ENCODE peak calls at places on chromosome 13, in five cellular contexts. B, K, S, Y and R are unnamed samples.

GRCh38 chr13:76852991-76853390 is 33.2 kb downstream of the KCTD12 start:
- DNase-seq in B (peak; percentile 74), K (no peak), S (no peak), Y (peak; percentile 16), R (no peak)

GRCh38 chr13:42333613-42334328 is 61.8 kb downstream of the AKAP11 start:
- DNase-seq in B (peak; percentile 67), K (no peak), S (no peak), Y (no peak), R (peak; percentile 55)

GRCh38 chr13:79407349-79407979 is 1.4 kb upstream of the RBM26 start:
- DNase-seq in B (no peak), K (no peak), S (no peak), Y (no peak), R (no peak)

GRCh38 chr13:65808061-65808460 is 1422.1 kb downstream of the PCDH9 start:
- DNase-seq in B (peak; percentile 42), K (no peak), S (no peak), Y (no peak), R (no peak)

GRCh38 chr13:37485766-37486165 is 112.8 kb downstream of the POSTN start:
- DNase-seq in B (peak; percentile 46), K (no peak), S (no peak), Y (no peak), R (no peak)

GRCh38 chr13:98265669-98266551 is 88.8 kb upstream of the RNF113B start:
- DNase-seq in B (no peak), K (no peak), S (no peak), Y (no peak), R (no peak)

GRCh38 chr13:37618554-37618953 is 20.0 kb upstream of the POSTN start:
- DNase-seq in B (peak; percentile 84), K (no peak), S (no peak), Y (no peak), R (no peak)

GRCh38 chr13:32121316-32121715 is 89.7 kb downstream of the FRY start:
- DNase-seq in B (no peak), K (no peak), S (no peak), Y (no peak), R (no peak)

GRCh38 chr13:113117956-113118327 is 4.7 kb upstream of the F10 start:
- DNase-seq in B (no peak), K (no peak), S (no peak), Y (no peak), R (no peak)

GRCh38 chr13:101127741-101128353 is 288.5 kb downstream of the NALCN start:
- DNase-seq in B (peak; percentile 67), K (peak; percentile 13), S (no peak), Y (no peak), R (no peak)

GRCh38 chr13:53782400-53783030 is 753.9 kb downstream of the OLFM4 start:
- DNase-seq in B (peak; percentile 66), K (no peak), S (no peak), Y (no peak), R (peak; percentile 1)

GRCh38 chr13:86986448-86986847 is 684.7 kb upstream of the SLITRK5 start:
- DNase-seq in B (no peak), K (no peak), S (no peak), Y (no peak), R (no peak)

GRCh38 chr13:30908416-30908980 is 2.4 kb downstream of the MEDAG start:
- DNase-seq in B (peak; percentile 91), K (no peak), S (no peak), Y (peak; percentile 71), R (no peak)

GRCh38 chr13:73521291-73521626 is 462.5 kb downstream of the KLF5 start:
- DNase-seq in B (no peak), K (no peak), S (no peak), Y (no peak), R (no peak)

GRCh38 chr13:108915095-108915633 is 285.8 kb downstream of the MYO16 start:
- DNase-seq in B (peak; percentile 71), K (peak; percentile 27), S (no peak), Y (no peak), R (no peak)

GRCh38 chr13:41077475-41077874 is 16.2 kb downstream of the WBP4 start:
- DNase-seq in B (no peak), K (no peak), S (no peak), Y (no peak), R (no peak)

GRCh38 chr13:20828540-20829364 is 55.0 kb upstream of the EEF1AKMT1 start:
- DNase-seq in B (peak; percentile 72), K (no peak), S (no peak), Y (no peak), R (peak; percentile 27)

GRCh38 chr13:97493471-97493870 is 59.5 kb downstream of the RAP2A start:
- DNase-seq in B (peak; percentile 45), K (no peak), S (no peak), Y (no peak), R (no peak)

GRCh38 chr13:28329395-28330158 is 165.4 kb downstream of the FLT1 start:
- DNase-seq in B (peak; percentile 98), K (peak; percentile 78), S (peak; percentile 13), Y (peak; percentile 22), R (no peak)

GRCh38 chr13:35822666-35823065 is 308.5 kb downstream of the DCLK1 start:
- DNase-seq in B (no peak), K (no peak), S (no peak), Y (no peak), R (no peak)

GRCh38 chr13:22454586-22454985 is 726.2 kb upstream of the SGCG start:
- DNase-seq in B (no peak), K (no peak), S (no peak), Y (no peak), R (no peak)

GRCh38 chr13:30696278-30697176 is 38.8 kb upstream of the ALOX5AP start:
- DNase-seq in B (no peak), K (no peak), S (no peak), Y (no peak), R (no peak)

GRCh38 chr13:27132538-27132937 is 39.1 kb downstream of the USP12 start:
- DNase-seq in B (no peak), K (no peak), S (no peak), Y (no peak), R (peak; percentile 60)

GRCh38 chr13:21175656-21176194 is 627 bp downstream of the SKA3 start:
- DNase-seq in B (peak; percentile 42), K (no peak), S (no peak), Y (no peak), R (no peak)

DNA sequence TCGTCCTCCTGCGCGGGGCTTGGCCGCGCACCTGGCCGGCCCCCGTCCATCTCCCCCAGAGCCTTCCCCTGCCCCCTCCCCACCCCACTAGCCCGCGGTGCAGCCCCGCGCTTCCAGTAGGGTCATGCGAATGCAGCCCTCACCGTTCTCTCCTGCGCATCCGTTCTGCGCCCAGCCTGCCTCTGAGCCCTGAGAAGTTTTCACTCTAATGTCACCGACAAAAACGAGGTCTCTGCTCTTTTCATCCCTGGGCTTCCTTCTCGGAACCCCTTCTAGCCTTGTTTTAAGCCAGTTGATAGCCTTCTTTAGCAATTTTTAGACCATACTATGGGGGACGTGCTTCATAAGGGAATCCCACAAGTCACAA is 97.4 kb downstream of the ATP8A2 start:
- DNase-seq in B (no peak), K (no peak), S (no peak), Y (no peak), R (no peak)
- H3K4me3 ChIP-seq in B (no peak overlapping the region), K (peak overlapping the region; percentile 45), S (no peak overlapping the region), Y (no peak overlapping the region), R (no peak overlapping the region)

DNA sequence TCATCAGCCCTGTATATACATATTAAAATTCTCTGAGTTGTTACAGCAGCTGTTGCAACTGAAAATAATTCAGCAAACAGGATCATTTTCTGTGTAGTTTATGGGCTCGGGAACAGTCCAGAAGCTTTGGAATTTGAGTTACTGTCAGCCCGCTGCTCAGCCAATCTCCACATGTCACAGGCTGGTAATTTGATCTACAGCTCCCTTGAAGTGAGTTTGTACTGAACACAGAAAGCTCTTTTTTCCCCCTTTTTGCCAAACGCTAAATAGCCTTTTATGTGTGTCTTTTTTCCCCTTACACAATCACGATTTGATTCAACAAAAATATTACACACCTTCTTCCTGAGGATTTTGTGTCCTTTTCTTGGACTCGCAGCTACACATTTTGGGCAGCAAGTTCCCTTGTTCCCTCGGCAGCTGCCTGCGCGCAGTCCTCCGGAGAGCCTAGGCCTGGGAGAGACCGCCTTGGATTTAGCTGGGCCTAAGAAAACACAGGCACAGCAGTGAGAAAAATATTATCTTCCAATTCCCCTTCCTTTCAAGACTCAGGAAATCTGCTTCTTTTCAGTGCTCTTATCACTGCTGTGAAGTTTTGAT is 371.4 kb downstream of the KCNRG start:
- DNase-seq in B (peak; percentile 33), K (peak; percentile 67), S (no peak), Y (peak; percentile 27), R (no peak)
- H3K4me3 ChIP-seq in B (no peak overlapping the region), K (peak overlapping the region; percentile 27), S (peak overlapping the region; percentile 31), Y (no peak overlapping the region), R (no peak overlapping the region)

GRCh38 chr13:95115525-95115924 is 185.7 kb downstream of the ABCC4 start:
- DNase-seq in B (peak; percentile 9), K (no peak), S (no peak), Y (no peak), R (no peak)
- H3K4me3 ChIP-seq in B (no peak overlapping the region), K (no peak overlapping the region), S (no peak overlapping the region), Y (no peak overlapping the region), R (no peak overlapping the region)

DNA sequence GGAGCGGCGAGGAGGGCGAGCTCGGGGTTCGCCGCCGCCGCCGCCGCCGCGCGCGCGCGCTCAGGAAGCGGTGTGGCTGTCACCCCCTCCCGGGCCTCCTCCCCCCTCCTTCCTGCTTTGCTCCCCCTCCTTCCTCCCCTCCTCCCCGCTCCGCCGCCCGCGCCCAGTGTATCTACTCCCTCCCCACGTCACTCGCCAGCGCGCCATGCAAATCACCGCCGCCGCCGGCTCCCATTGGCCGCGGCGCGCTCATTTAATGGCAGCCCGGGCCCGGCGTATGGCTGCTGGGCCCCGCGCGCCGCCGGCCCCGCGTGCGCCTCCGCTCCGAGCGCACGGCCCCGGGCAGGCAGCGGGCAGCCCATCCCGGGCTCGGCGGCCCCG is 335 bp upstream of the SOX1 start:
- DNase-seq in B (peak; percentile 18), K (no peak), S (no peak), Y (no peak), R (no peak)
- H3K4me3 ChIP-seq in B (no peak overlapping the region), K (no peak overlapping the region), S (peak overlapping the region; percentile 56), Y (no peak overlapping the region), R (no peak overlapping the region)

GRCh38 chr13:62678039-62678438 is 1262.4 kb upstream of the PCDH20 start:
- DNase-seq in B (no peak), K (no peak), S (no peak), Y (no peak), R (no peak)
- H3K4me3 ChIP-seq in B (no peak overlapping the region), K (no peak overlapping the region), S (no peak overlapping the region), Y (no peak overlapping the region), R (no peak overlapping the region)

GRCh38 chr13:48531416-48532145 is 1.3 kb downstream of the RCBTB2 start:
- DNase-seq in B (no peak), K (no peak), S (no peak), Y (no peak), R (no peak)
- H3K4me3 ChIP-seq in B (peak overlapping the region; percentile 81), K (peak overlapping the region; percentile 84), S (peak overlapping the region; percentile 84), Y (peak overlapping the region; percentile 92), R (peak overlapping the region; percentile 72)